ENCODE peak calls at places on chromosomes 16 and 17, in nine cellular contexts. S, V, E, X, K, H, N, C and I are unnamed samples.

GRCh38 chr17:44859701-44860100 is 12.0 kb downstream of the HIGD1B start:
- DNase-seq in S (no peak), V (no peak), E (no peak), X (no peak), K (no peak), H (no peak), N (no peak), C (no peak), I (no peak)

GRCh38 chr17:14340968-14341412 is 40.1 kb downstream of the HS3ST3B1 start:
- DNase-seq in S (no peak), V (no peak), E (no peak), X (no peak), K (no peak), H (no peak), N (no peak), C (no peak), I (no peak)

GRCh38 chr17:29005936-29006438 is at the start of gene SEZ6:
- DNase-seq in S (peak; percentile 43), V (peak; percentile 94), E (peak; percentile 85), X (peak; percentile 86), K (peak; percentile 11), H (peak; percentile 52), N (peak; percentile 79), C (peak; percentile 78), I (peak; percentile 86)

GRCh38 chr17:42378597-42379594 is 9.3 kb downstream of the STAT3 start:
- DNase-seq in S (no peak), V (no peak), E (no peak), X (no peak), K (no peak), H (no peak), N (no peak), C (no peak), I (peak; percentile 27)

GRCh38 chr16:87486282-87486681 is 6.5 kb downstream of the ZCCHC14 start:
- DNase-seq in S (no peak), V (no peak), E (no peak), X (no peak), K (no peak), H (no peak), N (no peak), C (no peak), I (no peak)

GRCh38 chr16:24482681-24483202 is 56.6 kb upstream of the RBBP6 start:
- DNase-seq in S (no peak), V (no peak), E (no peak), X (no peak), K (no peak), H (no peak), N (no peak), C (no peak), I (no peak)

GRCh38 chr17:62892069-62892675 is 73.9 kb upstream of the TANC2 start:
- DNase-seq in S (no peak), V (no peak), E (no peak), X (no peak), K (no peak), H (no peak), N (no peak), C (no peak), I (no peak)

GRCh38 chr17:47076171-47076570 is 97.1 kb upstream of the RPRML start:
- DNase-seq in S (no peak), V (no peak), E (no peak), X (no peak), K (no peak), H (no peak), N (no peak), C (no peak), I (no peak)

GRCh38 chr17:28547623-28548416 is 4.6 kb downstream of the UNC119 start:
- DNase-seq in S (peak; percentile 60), V (peak; percentile 90), E (peak; percentile 73), X (peak; percentile 84), K (no peak), H (peak; percentile 69), N (peak; percentile 95), C (peak; percentile 86), I (peak; percentile 71)

GRCh38 chr16:86566601-86566965 is at the start of gene FOXC2:
- DNase-seq in S (peak; percentile 95), V (peak; percentile 90), E (peak; percentile 35), X (no peak), K (no peak), H (peak; percentile 78), N (peak; percentile 49), C (peak; percentile 79), I (no peak)

GRCh38 chr17:17675925-17676534 is 5.2 kb upstream of the RAI1 start:
- DNase-seq in S (no peak), V (no peak), E (peak; percentile 49), X (no peak), K (no peak), H (no peak), N (no peak), C (no peak), I (no peak)

GRCh38 chr17:80544655-80545498 is at the start of gene RPTOR:
- DNase-seq in S (peak; percentile 91), V (peak; percentile 88), E (peak; percentile 91), X (peak; percentile 95), K (peak; percentile 81), H (peak; percentile 87), N (peak; percentile 98), C (peak; percentile 91), I (peak; percentile 94)

GRCh38 chr16:53089434-53090270 is 34.9 kb downstream of the CHD9 start:
- DNase-seq in S (no peak), V (no peak), E (no peak), X (no peak), K (no peak), H (no peak), N (no peak), C (no peak), I (peak; percentile 61)

GRCh38 chr17:18246880-18247612 is 11.5 kb downstream of the FLII start:
- DNase-seq in S (no peak), V (peak; percentile 50), E (no peak), X (no peak), K (no peak), H (peak; percentile 90), N (peak; percentile 86), C (peak; percentile 95), I (no peak)

GRCh38 chr16:85360323-85361277 is 248.3 kb upstream of the CIBAR2 start:
- DNase-seq in S (no peak), V (no peak), E (no peak), X (no peak), K (no peak), H (no peak), N (no peak), C (no peak), I (no peak)

GRCh38 chr17:78822552-78822951 is 18.1 kb downstream of the USP36 start:
- DNase-seq in S (peak; percentile 92), V (no peak), E (no peak), X (no peak), K (no peak), H (no peak), N (no peak), C (no peak), I (peak; percentile 82)

GRCh38 chr16:84874004-84874435 is 54.2 kb downstream of the CRISPLD2 start:
- DNase-seq in S (no peak), V (no peak), E (no peak), X (no peak), K (no peak), H (no peak), N (no peak), C (no peak), I (no peak)

GRCh38 chr17:74618446-74618845 is 5.1 kb downstream of the CD300E start:
- DNase-seq in S (no peak), V (no peak), E (no peak), X (no peak), K (no peak), H (no peak), N (no peak), C (no peak), I (no peak)

GRCh38 chr17:13244511-13244910 is 226.7 kb upstream of the ELAC2 start:
- DNase-seq in S (no peak), V (no peak), E (no peak), X (no peak), K (no peak), H (no peak), N (no peak), C (no peak), I (no peak)

GRCh38 chr16:78523212-78523995 is 423.9 kb downstream of the WWOX start:
- DNase-seq in S (no peak), V (no peak), E (no peak), X (no peak), K (no peak), H (no peak), N (no peak), C (no peak), I (no peak)

GRCh38 chr16:54318941-54319340 is 32.4 kb upstream of the IRX3 start:
- DNase-seq in S (no peak), V (no peak), E (no peak), X (no peak), K (no peak), H (no peak), N (no peak), C (no peak), I (no peak)